ENCODE peak calls at places on chromosomes 7 and 10, in four cellular contexts. One of them, this sample, is unnamed.

GRCh38 chr7:140689199-140690152 is 7.0 kb upstream of the NDUFB2 start:
- DNase-seq in fibroblast of lung: no peak
- DNase-seq in K562: no peak
- DNase-seq in GM23248: no peak
- DNase-seq in this sample: no peak

GRCh38 chr7:8214162-8214897 is 47.6 kb downstream of the ICA1 start:
- DNase-seq in fibroblast of lung: peak; percentile 39
- DNase-seq in K562: no peak
- DNase-seq in GM23248: peak; percentile 46
- DNase-seq in this sample: no peak

GRCh38 chr7:105643857-105644256 is 62.6 kb upstream of the EFCAB10 start:
- DNase-seq in fibroblast of lung: peak; percentile 13
- DNase-seq in K562: no peak
- DNase-seq in GM23248: no peak
- DNase-seq in this sample: no peak

GRCh38 chr10:112763916-112764520 is 186.0 kb upstream of the TCF7L2 start:
- DNase-seq in fibroblast of lung: peak; percentile 97
- DNase-seq in K562: no peak
- DNase-seq in GM23248: no peak
- DNase-seq in this sample: no peak

GRCh38 chr10:19728376-19728775 is 87.9 kb upstream of the PLXDC2 start:
- DNase-seq in fibroblast of lung: peak; percentile 10
- DNase-seq in K562: no peak
- DNase-seq in GM23248: no peak
- DNase-seq in this sample: no peak

GRCh38 chr7:140316165-140316661 is 82.1 kb downstream of the SLC37A3 start:
- DNase-seq in fibroblast of lung: peak; percentile 84
- DNase-seq in K562: no peak
- DNase-seq in GM23248: peak; percentile 97
- DNase-seq in this sample: peak; percentile 73

GRCh38 chr7:115940462-115941060 is 90.0 kb downstream of the TFEC start:
- DNase-seq in fibroblast of lung: no peak
- DNase-seq in K562: no peak
- DNase-seq in GM23248: peak; percentile 10
- DNase-seq in this sample: no peak

GRCh38 chr7:151148319-151149259 is 18.9 kb downstream of the GBX1 start:
- DNase-seq in fibroblast of lung: no peak
- DNase-seq in K562: no peak
- DNase-seq in GM23248: no peak
- DNase-seq in this sample: no peak

GRCh38 chr10:69406302-69406811 is 10.4 kb downstream of the TACR2 start:
- DNase-seq in fibroblast of lung: no peak
- DNase-seq in K562: no peak
- DNase-seq in GM23248: no peak
- DNase-seq in this sample: no peak

GRCh38 chr10:102120987-102121738 is 995 bp upstream of the LDB1 start:
- DNase-seq in fibroblast of lung: peak; percentile 83
- DNase-seq in K562: peak; percentile 49
- DNase-seq in GM23248: peak; percentile 63
- DNase-seq in this sample: peak; percentile 70

GRCh38 chr10:64996886-64997285 is 1475.7 kb downstream of the REEP3 start:
- DNase-seq in fibroblast of lung: no peak
- DNase-seq in K562: no peak
- DNase-seq in GM23248: no peak
- DNase-seq in this sample: no peak

GRCh38 chr7:92246363-92247101 is 758 bp downstream of the ANKIB1 start:
- DNase-seq in fibroblast of lung: peak; percentile 25
- DNase-seq in K562: peak; percentile 60
- DNase-seq in GM23248: peak; percentile 61
- DNase-seq in this sample: peak; percentile 44

GRCh38 chr10:70931168-70931805 is 42.9 kb upstream of the PCBD1 start:
- DNase-seq in fibroblast of lung: peak; percentile 81
- DNase-seq in K562: no peak
- DNase-seq in GM23248: peak; percentile 42
- DNase-seq in this sample: no peak

GRCh38 chr10:22374489-22375126 is 29.3 kb downstream of the SPAG6 start:
- DNase-seq in fibroblast of lung: no peak
- DNase-seq in K562: no peak
- DNase-seq in GM23248: no peak
- DNase-seq in this sample: no peak

GRCh38 chr10:30467939-30468338 is 34.0 kb downstream of the MAP3K8 start:
- DNase-seq in fibroblast of lung: no peak
- DNase-seq in K562: no peak
- DNase-seq in GM23248: no peak
- DNase-seq in this sample: no peak

GRCh38 chr7:74031403-74032190 is 3.6 kb downstream of the ELN start:
- DNase-seq in fibroblast of lung: no peak
- DNase-seq in K562: no peak
- DNase-seq in GM23248: no peak
- DNase-seq in this sample: no peak

GRCh38 chr10:17528296-17528862 is 74.0 kb upstream of the ST8SIA6 start:
- DNase-seq in fibroblast of lung: peak; percentile 70
- DNase-seq in K562: no peak
- DNase-seq in GM23248: no peak
- DNase-seq in this sample: no peak

GRCh38 chr10:79137826-79138225 is 69.1 kb downstream of the ZMIZ1 start:
- DNase-seq in fibroblast of lung: peak; percentile 77
- DNase-seq in K562: no peak
- DNase-seq in GM23248: no peak
- DNase-seq in this sample: no peak

GRCh38 chr10:78539247-78539766 is 505.6 kb downstream of the RPS24 start:
- DNase-seq in fibroblast of lung: no peak
- DNase-seq in K562: no peak
- DNase-seq in GM23248: no peak
- DNase-seq in this sample: no peak

GRCh38 chr7:125423444-125424155 is 494.0 kb upstream of the POT1 start:
- DNase-seq in fibroblast of lung: peak; percentile 53
- DNase-seq in K562: no peak
- DNase-seq in GM23248: no peak
- DNase-seq in this sample: no peak

GRCh38 chr10:1048349-1048731 is 579 bp downstream of the IDI1 start:
- DNase-seq in fibroblast of lung: peak; percentile 50
- DNase-seq in K562: no peak
- DNase-seq in GM23248: no peak
- DNase-seq in this sample: no peak
- H3K4me1 ChIP-seq in fibroblast of lung: peaks cover 4% of the 10 kb centered on the region
- H3K4me1 ChIP-seq in K562: peaks cover 21% of the 10 kb centered on the region
- H3K4me1 ChIP-seq in GM23248: peaks cover 21% of the 10 kb centered on the region
- H3K4me1 ChIP-seq in this sample: peaks cover 3% of the 10 kb centered on the region

GRCh38 chr7:116956515-116956804 is 3.2 kb downstream of the ST7 start:
- DNase-seq in fibroblast of lung: no peak
- DNase-seq in K562: no peak
- DNase-seq in GM23248: no peak
- DNase-seq in this sample: no peak

GRCh38 chr7:116955801-116956514 is 2.7 kb downstream of the ST7 start:
- DNase-seq in fibroblast of lung: peak; percentile 53
- DNase-seq in K562: no peak
- DNase-seq in GM23248: peak; percentile 27
- DNase-seq in this sample: no peak

GRCh38 chr7:116953727-116954442 is 584 bp downstream of the ST7 start:
- DNase-seq in fibroblast of lung: peak; percentile 84
- DNase-seq in K562: peak; percentile 84
- DNase-seq in GM23248: peak; percentile 90
- DNase-seq in this sample: peak; percentile 56

GRCh38 chr7:116954443-116954838 is 1.1 kb downstream of the ST7 start:
- DNase-seq in fibroblast of lung: no peak
- DNase-seq in K562: no peak
- DNase-seq in GM23248: no peak
- DNase-seq in this sample: no peak

DNA sequence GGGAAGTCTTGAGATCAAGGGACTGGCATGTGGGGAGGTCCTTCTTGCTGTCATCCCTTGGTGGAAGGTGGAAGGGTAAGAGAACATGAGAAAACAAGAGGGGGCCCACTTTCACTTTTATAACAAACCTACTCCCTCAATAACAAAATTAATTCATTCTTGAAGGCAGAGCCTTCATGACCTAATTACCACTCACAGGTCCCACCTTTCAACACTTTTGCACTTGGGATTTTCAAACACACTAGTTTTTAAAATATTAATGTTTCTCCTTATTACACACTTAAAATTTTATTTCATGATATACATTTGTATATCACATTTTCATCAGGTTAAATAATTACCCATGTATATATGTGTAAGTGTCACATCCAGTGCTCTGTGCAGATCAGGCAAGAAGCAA is 2.0 kb downstream of the ST7 start:
- DNase-seq in fibroblast of lung: no peak
- DNase-seq in K562: no peak
- DNase-seq in GM23248: no peak
- DNase-seq in this sample: no peak
- H3K4me3 ChIP-seq in fibroblast of lung: peak overlapping the region; percentile 75
- H3K4me3 ChIP-seq in K562: peak overlapping the region; percentile 79
- H3K4me3 ChIP-seq in GM23248: peak overlapping the region; percentile 85
- H3K4me3 ChIP-seq in this sample: no peak overlapping the region

DNA sequence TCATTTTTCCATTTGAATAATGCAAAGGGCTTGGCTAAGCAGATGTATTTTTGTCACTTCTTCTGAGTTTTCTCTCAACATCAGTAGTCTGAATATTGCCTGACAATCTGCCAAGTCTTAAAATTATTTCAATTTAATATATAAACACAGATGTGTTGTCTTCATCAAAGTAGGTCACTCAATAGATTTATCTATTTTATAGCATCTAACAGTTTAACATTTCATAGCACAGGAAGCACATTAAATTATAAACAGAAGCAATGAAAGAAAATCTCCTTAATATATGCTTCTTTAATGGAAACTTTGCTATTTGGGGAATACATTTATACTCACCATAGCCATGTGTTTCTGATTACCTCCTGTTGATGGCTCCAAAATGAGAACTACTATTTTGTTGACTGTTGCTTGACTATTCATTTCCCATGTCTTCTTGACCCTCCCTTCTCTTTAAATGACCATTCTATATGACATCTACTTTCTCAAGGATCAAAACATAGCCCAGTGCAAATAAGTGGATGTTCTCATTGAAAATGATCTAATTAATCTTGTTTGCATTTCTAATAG is 4.6 kb downstream of the CPED1 start:
- DNase-seq in fibroblast of lung: no peak
- DNase-seq in K562: no peak
- DNase-seq in GM23248: peak; percentile 57
- DNase-seq in this sample: no peak
- H3K9ac ChIP-seq in fibroblast of lung: no peak overlapping the region
- H3K9ac ChIP-seq in K562: peak overlapping the region; percentile 87
- H3K9ac ChIP-seq in GM23248: no peak overlapping the region
- H3K9ac ChIP-seq in this sample: no peak overlapping the region

DNA sequence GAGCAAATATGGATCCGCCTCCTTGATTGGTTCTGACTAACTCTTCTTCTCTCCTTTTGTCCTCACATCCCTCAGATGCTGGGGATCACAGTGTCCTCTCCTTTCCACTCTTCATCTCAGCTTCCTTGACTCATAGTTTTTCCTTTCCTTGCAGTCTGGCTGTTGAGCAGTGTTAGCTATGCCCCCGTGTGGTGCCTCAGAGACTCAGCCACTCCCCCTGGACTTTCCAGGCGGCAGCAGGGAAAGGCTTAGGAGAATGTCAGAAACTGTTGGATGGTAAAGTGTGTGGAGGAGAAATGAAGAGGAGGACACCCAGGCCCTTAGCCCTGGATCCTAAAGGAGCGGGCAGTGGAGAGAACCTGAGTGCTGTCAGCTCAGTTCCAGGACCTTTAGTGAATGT is 267.5 kb downstream of the CELF2 start:
- DNase-seq in fibroblast of lung: no peak
- DNase-seq in K562: no peak
- DNase-seq in GM23248: peak; percentile 8
- DNase-seq in this sample: no peak
- H3K4me1 ChIP-seq in fibroblast of lung: no peaks in the 10 kb centered on the region
- H3K4me1 ChIP-seq in K562: no peaks in the 10 kb centered on the region
- H3K4me1 ChIP-seq in GM23248: no peaks in the 10 kb centered on the region
- H3K4me1 ChIP-seq in this sample: no peaks in the 10 kb centered on the region

This sample was measured in colonic mucosa.